ENCODE peak calls at places on chromosome 17, in eight cellular contexts. K, N, O, S, J, B, M and Y are unnamed samples.

GRCh38 chr17:9342225-9342624 is 233.4 kb downstream of the STX8 start:
- DNase-seq in K (no peak), N (no peak), O (no peak), S (no peak), J (no peak), B (no peak), M (no peak), Y (no peak)

GRCh38 chr17:40602445-40603443 is 37.5 kb upstream of the CCR7 start:
- DNase-seq in K (no peak), N (no peak), O (no peak), S (no peak), J (no peak), B (no peak), M (no peak), Y (no peak)

GRCh38 chr17:64073771-64074703 is 53.6 kb upstream of the ICAM2 start:
- DNase-seq in K (no peak), N (peak), O (peak), S (no peak), J (no peak), B (peak), M (no peak), Y (no peak)

GRCh38 chr17:16199093-16199492 is 16.2 kb downstream of the NCOR1 start:
- DNase-seq in K (no peak), N (peak), O (no peak), S (peak), J (no peak), B (no peak), M (no peak), Y (no peak)

GRCh38 chr17:8975091-8975707 is 9.7 kb upstream of the PIK3R5 start:
- DNase-seq in K (no peak), N (no peak), O (no peak), S (no peak), J (no peak), B (no peak), M (no peak), Y (no peak)

GRCh38 chr17:74466111-74466784 is at the start of gene CD300A:
- DNase-seq in K (no peak), N (peak), O (no peak), S (no peak), J (no peak), B (peak), M (peak), Y (no peak)

GRCh38 chr17:37694734-37695133 is 50.1 kb downstream of the HNF1B start:
- DNase-seq in K (no peak), N (no peak), O (no peak), S (no peak), J (no peak), B (no peak), M (no peak), Y (no peak)

GRCh38 chr17:73028311-73028755 is 64.2 kb downstream of the SLC39A11 start:
- DNase-seq in K (no peak), N (no peak), O (peak), S (no peak), J (no peak), B (no peak), M (no peak), Y (no peak)

GRCh38 chr17:38429476-38430100 is 1.3 kb downstream of the ARHGAP23 start:
- DNase-seq in K (no peak), N (no peak), O (peak), S (no peak), J (no peak), B (no peak), M (no peak), Y (no peak)

GRCh38 chr17:81429813-81430510 is 34.7 kb downstream of the BAHCC1 start:
- DNase-seq in K (no peak), N (no peak), O (peak), S (peak), J (no peak), B (peak), M (no peak), Y (no peak)

GRCh38 chr17:9401434-9401833 is 174.2 kb downstream of the STX8 start:
- DNase-seq in K (no peak), N (no peak), O (peak), S (no peak), J (peak), B (no peak), M (no peak), Y (no peak)

GRCh38 chr17:48547839-48548686 is 3.2 kb upstream of the HOXB2 start:
- DNase-seq in K (no peak), N (peak), O (peak), S (no peak), J (no peak), B (no peak), M (no peak), Y (no peak)

GRCh38 chr17:17401271-17401781 is 75.5 kb upstream of the MED9 start:
- DNase-seq in K (no peak), N (peak), O (peak), S (peak), J (no peak), B (peak), M (no peak), Y (no peak)

GRCh38 chr17:56939869-56940484 is 20.9 kb downstream of the COIL start:
- DNase-seq in K (no peak), N (peak), O (peak), S (peak), J (peak), B (peak), M (no peak), Y (no peak)

GRCh38 chr17:57832711-57833596 is 16.9 kb downstream of the MRPS23 start:
- DNase-seq in K (peak), N (peak), O (peak), S (peak), J (peak), B (peak), M (peak), Y (peak)

GRCh38 chr17:28433696-28434095 is 27.7 kb upstream of the SLC46A1 start:
- DNase-seq in K (no peak), N (peak), O (no peak), S (no peak), J (no peak), B (no peak), M (no peak), Y (no peak)

GRCh38 chr17:76529643-76530488 is 7.6 kb downstream of the CYGB start:
- DNase-seq in K (no peak), N (no peak), O (peak), S (no peak), J (no peak), B (peak), M (peak), Y (peak)

GRCh38 chr17:1108560-1108809 is 71.3 kb downstream of the ABR start:
- DNase-seq in K (peak), N (no peak), O (no peak), S (no peak), J (peak), B (no peak), M (no peak), Y (no peak)

GRCh38 chr17:61073799-61074513 is 325.7 kb upstream of the TBX2 start:
- DNase-seq in K (no peak), N (no peak), O (peak), S (no peak), J (no peak), B (no peak), M (no peak), Y (no peak)

GRCh38 chr17:33875973-33876372 is 379.1 kb upstream of the CCL2 start:
- DNase-seq in K (no peak), N (no peak), O (no peak), S (no peak), J (no peak), B (no peak), M (no peak), Y (no peak)

GRCh38 chr17:35023538-35023937 is 40.0 kb downstream of the RFFL start:
- DNase-seq in K (no peak), N (no peak), O (no peak), S (no peak), J (no peak), B (no peak), M (no peak), Y (no peak)

GRCh38 chr17:79675413-79675725 is 55.4 kb upstream of the ENPP7 start:
- DNase-seq in K (no peak), N (no peak), O (no peak), S (no peak), J (no peak), B (no peak), M (no peak), Y (no peak)

GRCh38 chr17:8836821-8837426 is 30.6 kb downstream of the PIK3R6 start:
- DNase-seq in K (no peak), N (no peak), O (peak), S (no peak), J (no peak), B (no peak), M (no peak), Y (no peak)